ENCODE peak calls at places on chromosomes 16 and 17, in five cellular contexts. M is H54, E is lower leg skin, N is prostate gland, Q is transverse colon. R is an unnamed sample.
A peak's percentile ranks its signal among the peaks of the same experiment; 100 is the strongest.

GRCh38 chr17:8875957-8876356 is 8.5 kb upstream of the PIK3R6 start:
- DNase-seq in Q (no peak), N (no peak), E (no peak), M (no peak), R (no peak)

GRCh38 chr16:20306401-20306800 is 20.9 kb downstream of the GP2 start:
- DNase-seq in N (no peak), M (no peak), Q (no peak), E (no peak), R (no peak)

GRCh38 chr17:39239640-39240314 is 14.0 kb upstream of the STAC2 start:
- DNase-seq in N (no peak), M (no peak), Q (peak; percentile 81), E (no peak), R (no peak)

GRCh38 chr17:77507116-77507885 is 366.5 kb downstream of the SEC14L1 start:
- DNase-seq in E (no peak), M (no peak), Q (peak; percentile 3), N (no peak), R (no peak)

GRCh38 chr16:84603115-84603816 is 14.6 kb downstream of the COTL1 start:
- DNase-seq in N (no peak), E (peak; percentile 79), M (peak; percentile 77), Q (peak; percentile 75), R (no peak)

GRCh38 chr17:83131268-83132011 is 52.0 kb downstream of the METRNL start:
- DNase-seq in N (no peak), Q (no peak), E (no peak), M (no peak), R (no peak)

GRCh38 chr17:5758651-5759050 is 174.3 kb upstream of the NLRP1 start:
- DNase-seq in N (no peak), M (no peak), Q (no peak), E (no peak), R (no peak)

GRCh38 chr16:11526921-11527320 is 59.8 kb downstream of the LITAF start:
- DNase-seq in E (no peak), Q (no peak), M (no peak), N (no peak), R (no peak)

DNA sequence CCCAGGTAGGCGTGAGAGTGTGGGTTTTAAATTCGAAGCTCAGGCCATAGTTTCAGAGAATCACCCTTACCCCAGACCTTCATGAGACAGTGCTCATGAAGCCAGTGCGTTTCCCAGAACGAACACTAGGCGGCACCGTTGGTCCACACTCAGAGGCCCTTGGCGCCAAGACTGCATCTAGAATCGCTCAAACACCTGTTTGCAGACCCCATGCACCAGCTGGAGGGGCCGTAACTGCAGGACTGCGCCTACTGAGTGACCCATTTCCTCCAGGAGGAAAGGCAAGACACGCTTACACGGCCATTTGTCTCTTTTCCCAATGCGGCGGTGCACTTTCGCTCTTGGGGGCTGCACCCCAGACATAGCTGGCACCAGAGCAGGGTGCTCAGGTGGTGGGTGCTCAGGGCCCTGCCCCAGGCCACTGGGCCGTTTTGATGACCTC is 34.0 kb downstream of the ADGRG5 start:
- DNase-seq in E (peak; percentile 72), Q (peak; percentile 81), M (peak; percentile 54), N (peak; percentile 67), R (peak; percentile 62)
- TF ChIP-seq POLR2A in E (no peak), Q (no peak), M (no peak), N (no peak), R (peak; percentile 44)

GRCh38 chr17:42288078-42288984 is at the start of gene STAT5A:
- DNase-seq in M (no peak), N (peak; percentile 84), E (peak; percentile 91), Q (peak; percentile 92), R (peak; percentile 79)
- TF ChIP-seq POLR2A in M (no peak), N (peak; percentile 76), E (peak; percentile 49), Q (peak; percentile 67), R (peak; percentile 81)

GRCh38 chr17:75878174-75878998 is at the start of gene TRIM47:
- DNase-seq in E (no peak), Q (peak; percentile 78), M (peak; percentile 77), N (peak; percentile 46), R (no peak)
- TF ChIP-seq POLR2A in E (peak; percentile 59), Q (peak; percentile 49), M (peak; percentile 76), N (peak; percentile 88), R (no peak)

DNA sequence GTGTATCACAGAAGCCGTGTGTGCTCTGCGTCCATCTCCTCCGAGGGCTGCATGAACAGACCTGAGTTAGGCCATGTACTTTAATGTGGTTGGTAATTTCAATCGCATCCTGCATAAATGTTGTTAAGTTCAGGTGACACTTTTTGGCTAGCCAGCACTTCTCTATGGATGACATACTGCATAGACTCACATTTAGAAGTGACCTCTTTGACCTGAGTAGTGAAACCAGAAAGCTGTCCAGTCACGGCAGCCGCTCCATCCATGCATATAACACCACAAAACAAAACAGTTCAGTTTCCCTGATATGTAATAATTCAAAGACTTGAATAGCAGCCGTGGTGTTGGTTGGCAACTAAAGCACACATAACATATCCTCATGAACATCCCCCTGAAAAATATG is 94.1 kb downstream of the CYTH1 start:
- DNase-seq in Q (no peak), E (no peak), N (no peak), M (no peak), R (no peak)
- TF ChIP-seq POLR2A in Q (no peak), E (no peak), N (no peak), M (no peak), R (no peak)